ENCODE peak calls at places on chromosomes 12 and 14, in ten cellular contexts. H is HEK293T; O is anterior cingulate cortex; B is GDM1; Z is COR-L47; R is WERI-Rb-1; G is NCI-H2029 treated with DMSO at 0.1 percent for 48 hours; L is H54; P is NCI-H1694 treated with DMSO at 0.1 percent for 48 hours; K is activated T-cell treated with anti-CD3 and anti-CD28 coated beads, Interleukin-2, amount 50 U/mL, for 1 hour. M is an unnamed sample.

GRCh38 chr12:122486805-122487426 is 13.8 kb downstream of the ZCCHC8 start:
- DNase-seq in H (no peak), O (no peak), B (no peak), P (no peak), K (no peak), G (no peak), L (no peak), Z (no peak), R (no peak), M (no peak)

GRCh38 chr12:93634416-93634815 is 42.8 kb upstream of the CRADD start:
- DNase-seq in P (no peak), L (no peak), K (no peak), R (no peak), G (no peak), B (no peak), O (no peak), H (no peak), Z (no peak), M (no peak)

GRCh38 chr12:92431146-92431545 is 271.6 kb upstream of the PLEKHG7 start:
- DNase-seq in P (no peak), L (no peak), K (peak; percentile 24), H (no peak), R (no peak), B (peak; percentile 52), Z (no peak), O (no peak), G (no peak), M (no peak)

GRCh38 chr14:85764809-85765208 is 234.9 kb downstream of the FLRT2 start:
- DNase-seq in O (no peak), P (no peak), H (no peak), B (no peak), K (no peak), G (no peak), R (no peak), L (no peak), Z (no peak), M (no peak)

GRCh38 chr12:104063712-104064030 is 660 bp upstream of the HCFC2 start:
- DNase-seq in K (no peak), R (no peak), B (no peak), L (no peak), Z (peak; percentile 18), G (no peak), H (no peak), O (no peak), P (peak; percentile 40), M (no peak)

GRCh38 chr12:24820872-24821271 is 128.0 kb downstream of the BCAT1 start:
- DNase-seq in O (no peak), Z (no peak), P (no peak), B (no peak), R (peak; percentile 67), H (no peak), L (no peak), G (no peak), K (no peak), M (no peak)

GRCh38 chr12:109625749-109626377 is 52.3 kb downstream of the MVK start:
- DNase-seq in P (no peak), H (no peak), L (no peak), O (no peak), Z (no peak), G (no peak), K (no peak), R (no peak), B (no peak), M (no peak)

GRCh38 chr12:46460682-46461215 is 88.2 kb upstream of the SLC38A2 start:
- DNase-seq in H (no peak), Z (no peak), P (no peak), G (no peak), K (no peak), B (no peak), R (no peak), L (no peak), O (no peak), M (no peak)

GRCh38 chr12:89179983-89180382 is 172.3 kb downstream of the DUSP6 start:
- DNase-seq in L (no peak), G (peak; percentile 70), P (no peak), O (no peak), B (no peak), Z (peak; percentile 67), R (no peak), K (no peak), H (no peak), M (peak; percentile 10)

GRCh38 chr12:83408841-83409240 is 722.1 kb downstream of the TMTC2 start:
- DNase-seq in K (no peak), R (no peak), O (no peak), L (no peak), G (no peak), B (no peak), Z (no peak), H (no peak), P (no peak), M (no peak)

GRCh38 chr14:45201908-45202307 is 51.1 kb downstream of the MIS18BP1 start:
- DNase-seq in R (peak; percentile 29), P (peak; percentile 56), H (peak; percentile 8), O (no peak), K (no peak), G (no peak), Z (peak; percentile 5), L (no peak), B (peak; percentile 23), M (peak; percentile 44)

GRCh38 chr14:96167224-96168148 is 37.2 kb upstream of the BDKRB2 start:
- DNase-seq in H (no peak), O (no peak), P (no peak), Z (peak; percentile 20), R (no peak), B (no peak), G (no peak), L (peak; percentile 78), K (no peak), M (no peak)

GRCh38 chr12:77392467-77392866 is 327.1 kb upstream of the E2F7 start:
- DNase-seq in K (no peak), H (no peak), B (no peak), G (no peak), L (no peak), Z (peak; percentile 93), O (no peak), P (no peak), R (no peak), M (no peak)

GRCh38 chr12:87509233-87509820 is 519.9 kb downstream of the C12orf50 start:
- DNase-seq in K (no peak), R (no peak), B (no peak), G (peak; percentile 62), P (no peak), H (no peak), L (peak; percentile 11), Z (no peak), O (no peak), M (no peak)

GRCh38 chr12:124833693-124834122 is 30.0 kb downstream of the SCARB1 start:
- DNase-seq in Z (peak; percentile 96), O (no peak), L (peak; percentile 45), H (no peak), K (no peak), B (no peak), R (no peak), P (no peak), G (no peak), M (no peak)

GRCh38 chr14:64645220-64645891 is 58.9 kb upstream of the PLEKHG3 start:
- DNase-seq in O (no peak), K (no peak), G (no peak), Z (no peak), H (peak; percentile 20), L (peak; percentile 42), P (no peak), R (no peak), B (no peak), M (no peak)

GRCh38 chr14:77593501-77593911 is 22.9 kb downstream of the SPTLC2 start:
- DNase-seq in B (peak; percentile 69), K (no peak), O (no peak), P (no peak), Z (no peak), R (no peak), G (no peak), H (no peak), L (no peak), M (no peak)

GRCh38 chr12:54926246-54926645 is 58.3 kb downstream of the TESPA1 start:
- DNase-seq in B (no peak), P (no peak), H (no peak), L (no peak), Z (no peak), G (no peak), R (no peak), O (no peak), K (no peak), M (no peak)

GRCh38 chr14:29822430-29822709 is 105.3 kb downstream of the PRKD1 start:
- DNase-seq in H (no peak), L (no peak), O (no peak), B (no peak), R (no peak), P (no peak), Z (peak; percentile 22), K (no peak), G (no peak), M (no peak)

GRCh38 chr12:103626498-103626897 is 39.4 kb downstream of the STAB2 start:
- DNase-seq in O (no peak), H (peak; percentile 33), Z (peak; percentile 78), L (peak; percentile 19), P (peak; percentile 62), K (no peak), B (no peak), R (peak; percentile 89), G (peak; percentile 28), M (peak; percentile 30)

GRCh38 chr12:13094349-13094748 is 9.1 kb downstream of the GSG1 start:
- DNase-seq in Z (no peak), P (no peak), K (no peak), G (no peak), L (no peak), O (no peak), H (no peak), B (no peak), R (peak; percentile 40), M (no peak)

GRCh38 chr14:82313889-82314288 is 780.2 kb upstream of the SEL1L start:
- DNase-seq in P (no peak), R (peak; percentile 61), O (no peak), K (no peak), B (no peak), L (no peak), Z (peak; percentile 98), H (no peak), G (no peak), M (no peak)

GRCh38 chr14:106556665-106557289 is 1030.4 kb downstream of the TMEM121 start:
- DNase-seq in L (peak; percentile 16), Z (peak; percentile 25), K (peak; percentile 77), R (peak; percentile 69), P (peak; percentile 35), G (peak; percentile 27), H (peak; percentile 34), B (peak; percentile 54), O (no peak), M (peak; percentile 79)

GRCh38 chr12:97886548-97887176 is 424.1 kb downstream of the RMST start:
- DNase-seq in R (no peak), B (no peak), H (no peak), L (no peak), G (no peak), Z (no peak), P (no peak), O (no peak), K (no peak), M (no peak)

GRCh38 chr14:39310071-39310470 is 76.4 kb downstream of the MIA2 start:
- DNase-seq in O (no peak), B (no peak), K (no peak), Z (no peak), R (no peak), H (no peak), L (no peak), P (no peak), G (no peak), M (no peak)

GRCh38 chr14:75995372-75996041 is 9.9 kb downstream of the IFT43 start:
- DNase-seq in Z (no peak), L (no peak), P (no peak), O (no peak), H (no peak), R (no peak), B (no peak), K (no peak), G (no peak), M (no peak)

GRCh38 chr12:107057071-107057834 is 36.1 kb downstream of the CRY1 start:
- DNase-seq in O (no peak), H (no peak), B (no peak), R (no peak), L (no peak), P (no peak), G (no peak), Z (no peak), K (no peak), M (no peak)

GRCh38 chr12:128938886-128939285 is 85.6 kb downstream of the GLT1D1 start:
- DNase-seq in O (no peak), L (no peak), K (no peak), G (no peak), B (no peak), R (no peak), H (no peak), Z (no peak), P (no peak), M (no peak)

M was measured in BE2C.